ENCODE peak calls at places on chromosomes 16 and 17, in four cellular contexts. M is SK-N-SH, J is GM12878, G is K562. O is an unnamed sample.

GRCh38 chr16:70635356-70636016 is 10.9 kb upstream of the IL34 start:
- DNase-seq in M (no peak), J (no peak), G (no peak), O (no peak)

GRCh38 chr16:1146409-1146808 is 6.5 kb upstream of the CACNA1H start:
- DNase-seq in J (no peak), M (no peak), G (peak), O (peak)

GRCh38 chr17:39626171-39626670 is 531 bp upstream of the PPP1R1B start:
- DNase-seq in J (no peak), M (peak), G (peak), O (no peak)

GRCh38 chr16:89923640-89924297 is 627 bp downstream of the TUBB3 start:
- DNase-seq in M (peak), G (no peak), J (no peak), O (peak)

GRCh38 chr17:10115536-10115932 is 82.9 kb downstream of the GAS7 start:
- DNase-seq in J (no peak), M (no peak), G (no peak), O (no peak)

GRCh38 chr16:84507011-84507982 is 2.8 kb upstream of the MEAK7 start:
- DNase-seq in M (no peak), J (peak), G (no peak), O (peak)

GRCh38 chr17:68840073-68840472 is 115.1 kb downstream of the ABCA8 start:
- DNase-seq in J (no peak), M (no peak), G (no peak), O (no peak)

GRCh38 chr16:85136705-85137322 is 24.5 kb upstream of the CIBAR2 start:
- DNase-seq in J (no peak), G (no peak), M (peak), O (no peak)

GRCh38 chr16:57419506-57419905 is 14.9 kb downstream of the CCL17 start:
- DNase-seq in J (no peak), M (no peak), G (no peak), O (no peak)

GRCh38 chr16:47944589-47944988 is 211.2 kb downstream of the ABCC12 start:
- DNase-seq in M (no peak), G (no peak), J (no peak), O (no peak)

GRCh38 chr16:47949276-47949675 is 206.5 kb downstream of the ABCC12 start:
- DNase-seq in M (no peak), G (no peak), J (no peak), O (no peak)

GRCh38 chr16:47943235-47943634 is 212.6 kb downstream of the ABCC12 start:
- DNase-seq in M (peak), G (no peak), J (no peak), O (no peak)

GRCh38 chr16:47947741-47948140 is 208.1 kb downstream of the ABCC12 start:
- DNase-seq in G (no peak), J (no peak), M (no peak), O (no peak)

GRCh38 chr16:47946077-47946476 is 209.7 kb downstream of the ABCC12 start:
- DNase-seq in J (no peak), M (no peak), G (no peak), O (no peak)
- TF ChIP-seq USF1 in J (no peak), M (no peak), G (no peak), O (no peak)

GRCh38 chr16:75550211-75550662 is 5.8 kb downstream of the TMEM231 start:
- DNase-seq in M (no peak), J (peak), G (no peak), O (peak)
- TF ChIP-seq USF1 in M (no peak), J (no peak), G (no peak), O (no peak)

GRCh38 chr17:78973196-78973595 is 6.5 kb downstream of the LGALS3BP start:
- DNase-seq in M (peak), G (no peak), J (no peak), O (peak)

GRCh38 chr17:78972507-78973105 is 7.1 kb downstream of the LGALS3BP start:
- DNase-seq in G (no peak), J (no peak), M (peak), O (no peak)

GRCh38 chr17:78969865-78970264 is 9.9 kb downstream of the LGALS3BP start:
- DNase-seq in J (no peak), M (peak), G (no peak), O (no peak)

GRCh38 chr17:78971764-78972506 is 7.8 kb downstream of the LGALS3BP start:
- DNase-seq in G (no peak), M (peak), J (no peak), O (no peak)

GRCh38 chr17:78970834-78971763 is 8.6 kb downstream of the LGALS3BP start:
- DNase-seq in J (no peak), G (peak), M (peak), O (peak)
- TF ChIP-seq USF1 in J (no peak), G (no peak), M (no peak), O (no peak)

GRCh38 chr17:57370051-57370581 is 113.8 kb downstream of the MSI2 start:
- DNase-seq in J (no peak), M (peak), G (no peak), O (no peak)
- TF ChIP-seq USF1 in J (no peak), M (no peak), G (no peak), O (no peak)

GRCh38 chr17:72390675-72391501 is 270.1 kb downstream of the SOX9 start:
- DNase-seq in M (no peak), G (no peak), J (no peak), O (no peak)
- TF ChIP-seq USF1 in M (no peak), G (no peak), J (no peak), O (no peak)

DNA sequence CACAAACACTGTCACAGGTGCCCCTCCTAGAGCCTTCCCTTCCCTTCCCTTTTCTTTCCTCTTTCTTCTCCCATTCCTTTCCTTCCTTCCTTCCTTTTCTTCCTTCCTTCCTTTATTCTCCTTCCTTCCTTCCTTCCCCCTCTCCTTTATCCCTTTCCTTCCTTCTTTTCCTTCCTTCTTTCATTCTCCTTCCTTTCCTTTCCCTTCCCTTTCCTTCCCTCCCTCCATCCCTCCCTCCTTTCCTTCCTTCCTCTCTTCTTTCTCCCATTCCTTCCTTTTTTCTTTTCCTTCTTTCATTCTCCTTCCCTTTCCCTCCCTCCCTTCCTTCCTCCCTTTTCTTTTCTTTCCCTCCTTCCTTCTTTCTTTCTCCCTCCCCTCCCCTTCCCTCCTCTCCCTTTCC is 170.0 kb downstream of the ENGASE start:
- DNase-seq in M (no peak), J (no peak), G (no peak), O (no peak)
- TF ChIP-seq USF1 in M (no peak), J (no peak), G (no peak), O (no peak)

DNA sequence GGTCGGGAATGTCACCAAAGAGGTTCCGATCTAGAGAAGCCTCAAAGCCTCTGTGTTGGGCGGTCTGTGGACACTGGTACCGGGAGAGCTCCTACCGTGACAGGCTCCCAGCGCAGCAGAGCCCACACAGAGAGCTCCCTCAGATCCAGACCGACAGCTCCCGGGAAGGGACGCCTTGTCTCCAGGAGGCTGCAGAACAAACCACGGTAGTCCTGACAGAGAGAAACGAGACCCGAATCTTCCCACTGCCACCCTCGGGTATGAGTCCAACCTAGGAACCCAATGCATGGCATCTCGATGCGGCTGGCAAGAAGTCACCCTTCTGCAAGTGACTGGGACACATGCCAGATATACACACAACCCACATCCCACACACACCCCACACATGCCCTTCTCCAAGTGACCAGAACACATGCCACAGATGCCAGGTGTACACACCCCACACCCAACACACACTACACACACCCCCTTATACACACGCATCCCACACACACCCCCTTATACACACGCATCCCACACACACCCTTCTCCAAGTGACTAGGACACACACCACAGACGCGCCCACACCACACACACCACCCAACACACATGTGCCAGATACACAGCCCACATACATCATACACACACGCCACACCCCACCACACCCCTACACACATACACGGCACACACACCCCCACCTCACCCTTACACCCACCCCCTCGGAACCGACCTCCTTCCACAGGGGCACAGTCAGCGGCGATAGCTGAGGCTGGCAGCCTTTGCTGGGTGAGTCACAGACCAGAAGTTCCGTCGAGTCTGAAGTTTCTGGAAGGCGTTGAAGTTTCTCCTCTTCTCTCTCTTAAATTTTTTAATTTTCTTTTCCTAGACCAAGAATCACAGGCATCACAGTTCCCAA is 15.9 kb upstream of the CYTH1 start:
- DNase-seq in G (no peak), M (no peak), J (no peak), O (no peak)
- TF ChIP-seq USF1 in G (no peak), M (no peak), J (no peak), O (no peak)

O was measured in WTC11.